ENCODE peak calls at places on chromosomes 5 and 9, in nine cellular contexts. Q, N, T, A, G, F, U, E and P are unnamed samples.

GRCh38 chr5:132853790-132854189 is 12.5 kb downstream of the GDF9 start:
- DNase-seq in Q (no peak), N (no peak), T (no peak), A (no peak), G (no peak), F (no peak), U (no peak), E (no peak), P (no peak)

GRCh38 chr5:181205735-181206401 is 872 bp upstream of the TRIM7 start:
- DNase-seq in Q (no peak), N (no peak), T (no peak), A (peak), G (no peak), F (no peak), U (no peak), E (no peak), P (no peak)

GRCh38 chr9:36293918-36294317 is 35.7 kb upstream of the GNE start:
- DNase-seq in Q (no peak), N (no peak), T (no peak), A (no peak), G (no peak), F (no peak), U (no peak), E (no peak), P (no peak)

GRCh38 chr5:139668924-139669680 is 21.0 kb downstream of the CXXC5 start:
- DNase-seq in Q (no peak), N (no peak), T (no peak), A (no peak), G (no peak), F (no peak), U (no peak), E (no peak), P (no peak)

GRCh38 chr9:15328946-15329345 is 21.9 kb upstream of the TTC39B start:
- DNase-seq in Q (no peak), N (no peak), T (no peak), A (no peak), G (no peak), F (no peak), U (no peak), E (no peak), P (no peak)

GRCh38 chr9:31140316-31140715 is 1244.1 kb upstream of the ACO1 start:
- DNase-seq in Q (no peak), N (no peak), T (peak), A (no peak), G (no peak), F (no peak), U (no peak), E (peak), P (no peak)

GRCh38 chr5:177537389-177538361 is 16.7 kb downstream of the FAM193B start:
- DNase-seq in Q (no peak), N (no peak), T (no peak), A (peak), G (peak), F (no peak), U (no peak), E (no peak), P (no peak)

GRCh38 chr9:3884736-3885135 is 358.9 kb upstream of the RFX3 start:
- DNase-seq in Q (no peak), N (no peak), T (no peak), A (no peak), G (no peak), F (no peak), U (no peak), E (no peak), P (no peak)

GRCh38 chr5:158212915-158213314 is 354.0 kb upstream of the CLINT1 start:
- DNase-seq in Q (no peak), N (no peak), T (no peak), A (no peak), G (no peak), F (no peak), U (no peak), E (no peak), P (no peak)

GRCh38 chr9:75238311-75238976 is 150.1 kb downstream of the OSTF1 start:
- DNase-seq in Q (peak), N (peak), T (peak), A (no peak), G (peak), F (peak), U (peak), E (peak), P (peak)

GRCh38 chr5:179225387-179225786 is 119.9 kb downstream of the ADAMTS2 start:
- DNase-seq in Q (no peak), N (no peak), T (no peak), A (peak), G (no peak), F (no peak), U (no peak), E (no peak), P (no peak)

GRCh38 chr5:115962239-115962564 is at the start of gene LVRN:
- DNase-seq in Q (no peak), N (no peak), T (no peak), A (no peak), G (no peak), F (no peak), U (no peak), E (no peak), P (no peak)

GRCh38 chr5:72243706-72244105 is 76.3 kb downstream of the MRPS27 start:
- DNase-seq in Q (no peak), N (no peak), T (no peak), A (no peak), G (no peak), F (no peak), U (no peak), E (no peak), P (no peak)

GRCh38 chr5:61352612-61353156 is 20.6 kb downstream of the ZSWIM6 start:
- DNase-seq in Q (no peak), N (no peak), T (no peak), A (no peak), G (no peak), F (no peak), U (no peak), E (no peak), P (no peak)

GRCh38 chr5:91383956-91384300 is 811 bp upstream of the ARRDC3 start:
- DNase-seq in Q (no peak), N (peak), T (peak), A (no peak), G (no peak), F (peak), U (no peak), E (no peak), P (no peak)

GRCh38 chr5:17169507-17169906 is 47.9 kb upstream of the BASP1 start:
- DNase-seq in Q (no peak), N (no peak), T (no peak), A (no peak), G (no peak), F (no peak), U (no peak), E (no peak), P (no peak)

GRCh38 chr5:119367502-119368237 is 11.9 kb downstream of the TNFAIP8 start:
- DNase-seq in Q (no peak), N (no peak), T (no peak), A (no peak), G (no peak), F (no peak), U (no peak), E (no peak), P (no peak)

GRCh38 chr5:43192558-43193170 is 639 bp downstream of the NIM1K start:
- DNase-seq in Q (no peak), N (peak), T (no peak), A (peak), G (no peak), F (peak), U (no peak), E (no peak), P (no peak)

GRCh38 chr5:126931968-126932622 is 98.3 kb downstream of the MARCHF3 start:
- DNase-seq in Q (no peak), N (no peak), T (no peak), A (no peak), G (no peak), F (no peak), U (no peak), E (no peak), P (no peak)

GRCh38 chr9:76379494-76379893 is 14.7 kb downstream of the RFK start:
- DNase-seq in Q (no peak), N (no peak), T (no peak), A (no peak), G (no peak), F (no peak), U (no peak), E (no peak), P (no peak)

GRCh38 chr9:36040271-36040925 is 3.7 kb downstream of the RECK start:
- DNase-seq in Q (no peak), N (no peak), T (no peak), A (no peak), G (no peak), F (no peak), U (no peak), E (no peak), P (no peak)

GRCh38 chr5:151408633-151409243 is 38.7 kb upstream of the SLC36A1 start:
- DNase-seq in Q (no peak), N (no peak), T (no peak), A (no peak), G (no peak), F (no peak), U (no peak), E (no peak), P (no peak)

GRCh38 chr5:150153957-150154617 is 1.6 kb downstream of the PDGFRB start:
- DNase-seq in Q (no peak), N (no peak), T (peak), A (no peak), G (no peak), F (no peak), U (no peak), E (no peak), P (no peak)

GRCh38 chr5:127839072-127839471 is 135.9 kb downstream of the CCDC192 start:
- DNase-seq in Q (no peak), N (no peak), T (no peak), A (no peak), G (no peak), F (no peak), U (no peak), E (no peak), P (no peak)

GRCh38 chr5:84411832-84412605 is 27.3 kb upstream of the EDIL3 start:
- DNase-seq in Q (no peak), N (no peak), T (no peak), A (no peak), G (no peak), F (no peak), U (no peak), E (no peak), P (no peak)

GRCh38 chr5:100970646-100971045 is 67.6 kb upstream of the ST8SIA4 start:
- DNase-seq in Q (no peak), N (peak), T (no peak), A (no peak), G (no peak), F (no peak), U (no peak), E (no peak), P (no peak)

GRCh38 chr9:5288591-5288990 is 15.9 kb downstream of the RLN2 start:
- DNase-seq in Q (no peak), N (no peak), T (no peak), A (no peak), G (no peak), F (no peak), U (no peak), E (no peak), P (no peak)

GRCh38 chr9:105693435-105694275 is 686 bp upstream of the TMEM38B start:
- DNase-seq in Q (peak), N (no peak), T (peak), A (no peak), G (no peak), F (peak), U (no peak), E (no peak), P (peak)

GRCh38 chr9:91047993-91048607 is 246.5 kb downstream of the SYK start:
- DNase-seq in Q (no peak), N (no peak), T (no peak), A (no peak), G (no peak), F (no peak), U (no peak), E (no peak), P (no peak)

GRCh38 chr9:128903871-128904371 is 16.9 kb upstream of the PHYHD1 start:
- DNase-seq in Q (no peak), N (no peak), T (no peak), A (no peak), G (no peak), F (no peak), U (no peak), E (no peak), P (no peak)

GRCh38 chr5:52710310-52710971 is 77.3 kb upstream of the ITGA1 start:
- DNase-seq in Q (no peak), N (no peak), T (no peak), A (no peak), G (no peak), F (no peak), U (no peak), E (no peak), P (no peak)

GRCh38 chr5:149039501-149039900 is 23.4 kb downstream of the SH3TC2 start:
- DNase-seq in Q (no peak), N (no peak), T (peak), A (no peak), G (no peak), F (no peak), U (no peak), E (no peak), P (peak)

GRCh38 chr5:158388018-158388417 is 529.1 kb upstream of the CLINT1 start:
- DNase-seq in Q (no peak), N (no peak), T (no peak), A (no peak), G (no peak), F (no peak), U (no peak), E (no peak), P (no peak)

GRCh38 chr5:120293796-120294195 is 170.3 kb upstream of the PRR16 start:
- DNase-seq in Q (no peak), N (no peak), T (no peak), A (no peak), G (no peak), F (no peak), U (no peak), E (no peak), P (no peak)

GRCh38 chr9:96031366-96031824 is 155.9 kb downstream of the ERCC6L2 start:
- DNase-seq in Q (no peak), N (no peak), T (no peak), A (no peak), G (peak), F (peak), U (no peak), E (no peak), P (no peak)

GRCh38 chr9:133731876-133732321 is 6.3 kb downstream of the SARDH start:
- DNase-seq in Q (no peak), N (no peak), T (no peak), A (no peak), G (no peak), F (peak), U (no peak), E (no peak), P (no peak)

GRCh38 chr5:89697581-89697980 is 712.0 kb downstream of the CETN3 start:
- DNase-seq in Q (no peak), N (no peak), T (no peak), A (no peak), G (no peak), F (no peak), U (no peak), E (no peak), P (no peak)

GRCh38 chr9:134453776-134454175 is 127.5 kb downstream of the RXRA start:
- DNase-seq in Q (no peak), N (no peak), T (no peak), A (no peak), G (no peak), F (no peak), U (no peak), E (no peak), P (no peak)

GRCh38 chr9:124512806-124513204 is 5.6 kb upstream of the NR5A1 start:
- DNase-seq in Q (no peak), N (no peak), T (no peak), A (no peak), G (no peak), F (no peak), U (no peak), E (no peak), P (no peak)

GRCh38 chr9:33159760-33160127 is 7.4 kb downstream of the B4GALT1 start:
- DNase-seq in Q (peak), N (no peak), T (peak), A (no peak), G (peak), F (peak), U (no peak), E (no peak), P (peak)